ENCODE peak calls at places on chromosome 10, in seven cellular contexts. P is H9, J is mesendoderm, F is IMR-90, Z is neuronal stem cell, L is H1, A is mesenchymal stem cell. Y is an unnamed sample.

GRCh38 chr10:3080608-3081007 is 13.3 kb downstream of the PFKP start:
- DNase-seq in J (no peak), P (no peak), A (no peak), Z (no peak), F (no peak), L (no peak), Y (no peak)

GRCh38 chr10:60809157-60809556 is 30.9 kb downstream of the CDK1 start:
- DNase-seq in P (no peak), L (no peak), A (peak; percentile 93), Z (no peak), J (no peak), F (peak; percentile 75), Y (peak; percentile 48)

GRCh38 chr10:86003201-86003621 is 363.4 kb downstream of the GRID1 start:
- DNase-seq in P (no peak), F (no peak), Z (no peak), L (no peak), J (no peak), A (no peak), Y (no peak)

GRCh38 chr10:77289790-77290189 is 347.8 kb downstream of the KCNMA1 start:
- DNase-seq in P (no peak), F (no peak), J (peak; percentile 65), A (peak; percentile 83), L (no peak), Z (no peak), Y (no peak)

GRCh38 chr10:5534051-5534821 is 9.5 kb downstream of the CALML3 start:
- DNase-seq in Z (no peak), J (no peak), A (no peak), F (no peak), P (no peak), L (no peak), Y (no peak)

GRCh38 chr10:25059990-25060389 is 43.6 kb downstream of the THNSL1 start:
- DNase-seq in Z (no peak), L (no peak), P (no peak), F (peak; percentile 75), J (peak; percentile 53), A (peak; percentile 22), Y (peak; percentile 98)

GRCh38 chr10:93465806-93466675 is 16.1 kb downstream of the MYOF start:
- DNase-seq in Z (no peak), P (no peak), L (no peak), A (peak; percentile 97), J (no peak), F (peak; percentile 90), Y (peak; percentile 99)

GRCh38 chr10:14995964-14996565 is 36.9 kb downstream of the MEIG1 start:
- DNase-seq in Z (no peak), J (no peak), A (no peak), F (no peak), P (no peak), L (no peak), Y (no peak)

GRCh38 chr10:46558411-46559185 is 2.1 kb upstream of the GPRIN2 start:
- DNase-seq in L (peak; percentile 43), J (no peak), F (no peak), A (no peak), Z (no peak), P (peak; percentile 26), Y (peak; percentile 71)

GRCh38 chr10:35640474-35640873 is 1.6 kb downstream of the FZD8 start:
- DNase-seq in L (peak; percentile 75), P (peak; percentile 78), Z (peak; percentile 63), J (peak; percentile 89), F (peak; percentile 76), A (peak; percentile 81), Y (peak; percentile 69)

GRCh38 chr10:70271996-70272924 is 11.5 kb downstream of the NPFFR1 start:
- DNase-seq in Z (no peak), F (no peak), P (no peak), A (no peak), J (no peak), L (no peak), Y (no peak)

GRCh38 chr10:22875584-22875983 is 52.3 kb upstream of the ARMC3 start:
- DNase-seq in L (no peak), A (no peak), J (no peak), Z (no peak), P (no peak), F (no peak), Y (no peak)

GRCh38 chr10:124145109-124145860 is 51.9 kb upstream of the CHST15 start:
- DNase-seq in A (peak; percentile 60), J (no peak), P (no peak), L (no peak), F (no peak), Z (no peak), Y (no peak)

GRCh38 chr10:50464004-50464409 is 159.7 kb downstream of the SGMS1 start:
- DNase-seq in A (peak; percentile 11), L (no peak), Z (no peak), P (no peak), F (peak; percentile 41), J (no peak), Y (no peak)

GRCh38 chr10:49385939-49386922 is 9.7 kb downstream of the DRGX start:
- DNase-seq in J (no peak), F (no peak), A (no peak), Z (no peak), L (no peak), P (peak; percentile 37), Y (no peak)

GRCh38 chr10:62858364-62858763 is 42.2 kb upstream of the EGR2 start:
- DNase-seq in F (peak; percentile 3), L (no peak), Z (no peak), A (no peak), J (peak; percentile 7), P (peak; percentile 46), Y (no peak)

GRCh38 chr10:28382520-28383269 is 79.8 kb upstream of the MPP7 start:
- DNase-seq in P (no peak), Z (no peak), J (no peak), L (no peak), A (peak; percentile 22), F (peak; percentile 72), Y (no peak)

GRCh38 chr10:98242823-98243222 is 25.2 kb downstream of the LOXL4 start:
- DNase-seq in Z (no peak), P (no peak), F (peak; percentile 56), A (peak; percentile 59), L (no peak), J (peak; percentile 40), Y (no peak)

GRCh38 chr10:10995120-10995519 is 22.6 kb upstream of the CELF2 start:
- DNase-seq in L (no peak), F (no peak), Z (no peak), A (no peak), J (no peak), P (no peak), Y (no peak)

GRCh38 chr10:11483189-11484148 is 128.0 kb downstream of the USP6NL start:
- DNase-seq in L (no peak), J (no peak), P (no peak), A (no peak), Z (no peak), F (no peak), Y (no peak)

GRCh38 chr10:125156739-125157472 is 3.5 kb downstream of the CTBP2 start:
- DNase-seq in L (peak; percentile 33), P (no peak), A (no peak), J (no peak), Z (no peak), F (no peak), Y (no peak)

GRCh38 chr10:11330383-11331020 is 280.9 kb downstream of the USP6NL start:
- DNase-seq in J (no peak), L (no peak), F (no peak), P (no peak), Z (no peak), A (no peak), Y (peak; percentile 9)

GRCh38 chr10:97319671-97320479 is 804 bp downstream of the FRAT1 start:
- DNase-seq in Z (peak; percentile 54), P (peak; percentile 70), J (peak; percentile 79), A (peak; percentile 56), F (no peak), L (peak; percentile 82), Y (peak; percentile 46)

GRCh38 chr10:113680172-113681111 is 730 bp downstream of the CASP7 start:
- DNase-seq in J (no peak), L (no peak), P (no peak), Z (no peak), F (peak; percentile 73), A (peak; percentile 71), Y (peak; percentile 50)

GRCh38 chr10:124315599-124316270 is 103.0 kb downstream of the OAT start:
- DNase-seq in F (no peak), J (no peak), Z (no peak), A (no peak), L (no peak), P (no peak), Y (no peak)

DNA sequence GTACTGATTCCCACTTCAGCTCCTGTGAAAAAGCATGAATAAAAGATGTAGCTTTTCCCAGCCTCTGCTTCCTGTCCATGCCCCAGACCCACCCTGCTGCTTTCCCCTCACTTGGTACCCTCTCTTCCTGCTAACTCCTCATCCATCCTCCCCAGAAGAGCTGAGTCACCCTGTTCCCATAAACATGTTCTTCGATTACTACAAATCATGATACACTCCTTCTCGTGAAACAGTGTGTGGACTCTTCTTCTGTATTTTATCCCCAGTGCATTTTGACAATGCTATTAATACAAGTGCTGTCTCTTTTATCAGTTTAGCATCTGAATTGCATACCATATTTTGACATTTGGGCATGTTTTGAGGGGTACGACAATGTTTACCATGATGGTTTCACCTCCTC is 45.8 kb upstream of the SORBS1 start:
- DNase-seq in P (no peak), J (no peak), F (peak; percentile 62), L (no peak), A (peak; percentile 9), Z (no peak), Y (no peak)
- H3K4ac ChIP-seq in P (no peak overlapping the region), J (no peak overlapping the region), F (no peak overlapping the region), L (no peak overlapping the region), A (no peak overlapping the region), Z (no peak overlapping the region), Y (no peak overlapping the region)

GRCh38 chr10:16640153-16640552 is 118.5 kb upstream of the C1QL3 start:
- DNase-seq in P (no peak), Z (no peak), F (no peak), J (peak; percentile 67), L (no peak), A (no peak), Y (no peak)

GRCh38 chr10:16639457-16639856 is 117.8 kb upstream of the C1QL3 start:
- DNase-seq in Z (no peak), P (no peak), F (no peak), J (peak; percentile 12), A (no peak), L (no peak), Y (no peak)

GRCh38 chr10:16644146-16644545 is 122.5 kb upstream of the C1QL3 start:
- DNase-seq in J (peak; percentile 12), L (no peak), Z (no peak), P (no peak), A (peak; percentile 56), F (peak; percentile 69), Y (peak; percentile 19)

GRCh38 chr10:16646474-16647059 is 124.9 kb upstream of the C1QL3 start:
- DNase-seq in A (no peak), F (no peak), L (no peak), J (no peak), P (no peak), Z (no peak), Y (no peak)

GRCh38 chr10:16643502-16643901 is 121.8 kb upstream of the C1QL3 start:
- DNase-seq in J (no peak), F (no peak), P (no peak), L (no peak), Z (no peak), A (no peak), Y (no peak)
- H3K4ac ChIP-seq in J (no peak overlapping the region), F (no peak overlapping the region), P (no peak overlapping the region), L (no peak overlapping the region), Z (no peak overlapping the region), A (no peak overlapping the region), Y (no peak overlapping the region)

GRCh38 chr10:110511734-110512449 is 14.2 kb downstream of the DUSP5 start:
- DNase-seq in P (no peak), L (no peak), A (no peak), J (no peak), Z (no peak), F (no peak), Y (no peak)
- H3K4ac ChIP-seq in P (no peak overlapping the region), L (no peak overlapping the region), A (no peak overlapping the region), J (no peak overlapping the region), Z (no peak overlapping the region), F (peak overlapping the region; percentile 65), Y (no peak overlapping the region)

GRCh38 chr10:1190052-1190395 is 133.8 kb downstream of the WDR37 start:
- DNase-seq in L (no peak), P (no peak), A (no peak), J (no peak), Z (no peak), F (no peak), Y (no peak)
- H3K4ac ChIP-seq in L (no peak overlapping the region), P (no peak overlapping the region), A (no peak overlapping the region), J (no peak overlapping the region), Z (no peak overlapping the region), F (no peak overlapping the region), Y (no peak overlapping the region)